ENCODE peak calls at places on chromosome 17, in five cellular contexts. One of them, this sample, is unnamed.

GRCh38 chr17:2695243-2695960 is 16.2 kb downstream of the CLUH start:
- DNase-seq in spleen: peak; percentile 59
- DNase-seq in OCI-LY7: no peak
- DNase-seq in mammary epithelial cell: no peak
- DNase-seq in fibroblast of villous mesenchyme: no peak
- DNase-seq in this sample: no peak

GRCh38 chr17:69331746-69332145 is 4.8 kb upstream of the ABCA5 start:
- DNase-seq in spleen: no peak
- DNase-seq in OCI-LY7: no peak
- DNase-seq in mammary epithelial cell: no peak
- DNase-seq in fibroblast of villous mesenchyme: no peak
- DNase-seq in this sample: no peak

GRCh38 chr17:16935241-16935663 is 36.7 kb downstream of the TNFRSF13B start:
- DNase-seq in spleen: no peak
- DNase-seq in OCI-LY7: no peak
- DNase-seq in mammary epithelial cell: no peak
- DNase-seq in fibroblast of villous mesenchyme: no peak
- DNase-seq in this sample: no peak

GRCh38 chr17:30921544-30922196 is at the start of gene ADAP2:
- DNase-seq in spleen: peak; percentile 91
- DNase-seq in OCI-LY7: peak; percentile 27
- DNase-seq in mammary epithelial cell: peak; percentile 23
- DNase-seq in fibroblast of villous mesenchyme: no peak
- DNase-seq in this sample: no peak

GRCh38 chr17:65191805-65192740 is 54.9 kb downstream of the RGS9 start:
- DNase-seq in spleen: no peak
- DNase-seq in OCI-LY7: no peak
- DNase-seq in mammary epithelial cell: peak; percentile 67
- DNase-seq in fibroblast of villous mesenchyme: peak; percentile 73
- DNase-seq in this sample: peak; percentile 70

GRCh38 chr17:4256952-4257351 is 6.8 kb downstream of the ANKFY1 start:
- DNase-seq in spleen: no peak
- DNase-seq in OCI-LY7: no peak
- DNase-seq in mammary epithelial cell: peak; percentile 66
- DNase-seq in fibroblast of villous mesenchyme: no peak
- DNase-seq in this sample: peak; percentile 20

GRCh38 chr17:142102-142661 is 4.8 kb downstream of the SCGB1C2 start:
- DNase-seq in spleen: peak; percentile 61
- DNase-seq in OCI-LY7: peak; percentile 62
- DNase-seq in mammary epithelial cell: peak; percentile 11
- DNase-seq in fibroblast of villous mesenchyme: no peak
- DNase-seq in this sample: peak; percentile 16

GRCh38 chr17:35708149-35708548 is 23.3 kb upstream of the RASL10B start:
- DNase-seq in spleen: no peak
- DNase-seq in OCI-LY7: no peak
- DNase-seq in mammary epithelial cell: no peak
- DNase-seq in fibroblast of villous mesenchyme: no peak
- DNase-seq in this sample: no peak

GRCh38 chr17:1372618-1373017 is 27.4 kb downstream of the YWHAE start:
- DNase-seq in spleen: no peak
- DNase-seq in OCI-LY7: no peak
- DNase-seq in mammary epithelial cell: no peak
- DNase-seq in fibroblast of villous mesenchyme: no peak
- DNase-seq in this sample: no peak

GRCh38 chr17:2796164-2797140 is at the start of gene RAP1GAP2:
- DNase-seq in spleen: peak; percentile 95
- DNase-seq in OCI-LY7: no peak
- DNase-seq in mammary epithelial cell: no peak
- DNase-seq in fibroblast of villous mesenchyme: no peak
- DNase-seq in this sample: no peak

GRCh38 chr17:57892146-57892819 is 42.4 kb upstream of the MRPS23 start:
- DNase-seq in spleen: peak; percentile 95
- DNase-seq in OCI-LY7: peak; percentile 72
- DNase-seq in mammary epithelial cell: no peak
- DNase-seq in fibroblast of villous mesenchyme: peak; percentile 90
- DNase-seq in this sample: peak; percentile 91

GRCh38 chr17:63232565-63233310 is 213.4 kb downstream of the CYB561 start:
- DNase-seq in spleen: peak; percentile 54
- DNase-seq in OCI-LY7: peak; percentile 4
- DNase-seq in mammary epithelial cell: no peak
- DNase-seq in fibroblast of villous mesenchyme: no peak
- DNase-seq in this sample: no peak
- TF ChIP-seq CTCF in spleen: no peak
- TF ChIP-seq CTCF in OCI-LY7: peak; percentile 43
- TF ChIP-seq CTCF in mammary epithelial cell: no peak
- TF ChIP-seq CTCF in fibroblast of villous mesenchyme: no peak
- TF ChIP-seq CTCF in this sample: no peak

GRCh38 chr17:74960739-74961342 is 11.7 kb downstream of the HID1 start:
- DNase-seq in spleen: no peak
- DNase-seq in OCI-LY7: peak; percentile 90
- DNase-seq in mammary epithelial cell: peak; percentile 32
- DNase-seq in fibroblast of villous mesenchyme: no peak
- DNase-seq in this sample: peak; percentile 81
- TF ChIP-seq CTCF in spleen: no peak
- TF ChIP-seq CTCF in OCI-LY7: peak; percentile 97
- TF ChIP-seq CTCF in mammary epithelial cell: peak; percentile 11
- TF ChIP-seq CTCF in fibroblast of villous mesenchyme: peak; percentile 36
- TF ChIP-seq CTCF in this sample: peak; percentile 62

DNA sequence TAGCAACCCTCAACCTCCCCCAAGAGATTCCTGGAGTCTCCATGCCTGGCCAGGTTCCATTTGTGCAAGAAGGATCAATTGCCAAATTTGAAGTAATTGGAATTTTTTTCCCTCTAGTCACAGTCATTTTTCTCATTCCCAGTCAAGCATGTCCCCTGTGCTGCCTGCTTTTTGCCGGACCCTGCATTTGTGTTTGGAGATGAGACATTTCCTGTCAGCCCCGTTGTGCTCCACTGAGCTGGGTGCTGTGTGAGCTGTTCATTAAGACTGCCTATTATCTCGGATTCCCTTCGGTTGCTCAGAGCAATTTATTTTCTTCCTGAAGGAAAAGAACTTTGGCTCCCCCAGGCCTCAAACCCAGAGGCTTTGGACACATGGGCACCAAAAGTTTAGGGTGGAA is 201.0 kb upstream of the NLRP1 start:
- DNase-seq in spleen: no peak
- DNase-seq in OCI-LY7: peak; percentile 65
- DNase-seq in mammary epithelial cell: peak; percentile 28
- DNase-seq in fibroblast of villous mesenchyme: no peak
- DNase-seq in this sample: peak; percentile 30
- TF ChIP-seq CTCF in spleen: no peak
- TF ChIP-seq CTCF in OCI-LY7: no peak
- TF ChIP-seq CTCF in mammary epithelial cell: no peak
- TF ChIP-seq CTCF in fibroblast of villous mesenchyme: no peak
- TF ChIP-seq CTCF in this sample: no peak

GRCh38 chr17:51434434-51435170 is 174.3 kb downstream of the UTP18 start:
- DNase-seq in spleen: no peak
- DNase-seq in OCI-LY7: no peak
- DNase-seq in mammary epithelial cell: peak; percentile 72
- DNase-seq in fibroblast of villous mesenchyme: no peak
- DNase-seq in this sample: peak; percentile 51

GRCh38 chr17:51430581-51430980 is 170.2 kb downstream of the UTP18 start:
- DNase-seq in spleen: no peak
- DNase-seq in OCI-LY7: no peak
- DNase-seq in mammary epithelial cell: no peak
- DNase-seq in fibroblast of villous mesenchyme: no peak
- DNase-seq in this sample: no peak

GRCh38 chr17:51439395-51440229 is 179.3 kb downstream of the UTP18 start:
- DNase-seq in spleen: no peak
- DNase-seq in OCI-LY7: no peak
- DNase-seq in mammary epithelial cell: peak; percentile 24
- DNase-seq in fibroblast of villous mesenchyme: no peak
- DNase-seq in this sample: peak; percentile 36

GRCh38 chr17:51435171-51435552 is 174.8 kb downstream of the UTP18 start:
- DNase-seq in spleen: no peak
- DNase-seq in OCI-LY7: no peak
- DNase-seq in mammary epithelial cell: no peak
- DNase-seq in fibroblast of villous mesenchyme: no peak
- DNase-seq in this sample: no peak

DNA sequence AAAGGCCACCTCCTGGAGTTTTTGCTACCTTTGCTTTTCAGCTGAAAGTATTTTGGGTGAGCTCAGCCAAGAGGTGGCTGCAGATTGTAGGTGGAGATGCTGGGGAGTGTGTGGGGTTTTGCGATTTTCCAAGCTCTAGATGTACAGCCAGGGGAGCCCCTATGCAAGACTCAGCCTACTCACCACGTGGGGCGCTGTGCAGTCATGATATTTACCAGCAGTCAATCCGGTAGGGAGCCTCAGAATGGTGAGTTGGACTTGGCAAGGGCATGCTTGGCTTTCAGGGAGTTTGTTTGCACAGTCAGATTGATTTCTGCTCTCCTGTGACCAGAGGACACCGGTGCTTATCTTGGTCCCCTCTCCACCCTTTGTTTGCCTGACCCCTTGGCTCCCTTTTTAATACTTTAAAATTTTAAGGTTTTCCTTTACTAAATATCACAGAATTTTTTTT is 175.3 kb downstream of the UTP18 start:
- DNase-seq in spleen: no peak
- DNase-seq in OCI-LY7: peak; percentile 47
- DNase-seq in mammary epithelial cell: no peak
- DNase-seq in fibroblast of villous mesenchyme: no peak
- DNase-seq in this sample: peak; percentile 69
- TF ChIP-seq CTCF in spleen: no peak
- TF ChIP-seq CTCF in OCI-LY7: peak; percentile 79
- TF ChIP-seq CTCF in mammary epithelial cell: peak; percentile 38
- TF ChIP-seq CTCF in fibroblast of villous mesenchyme: no peak
- TF ChIP-seq CTCF in this sample: peak; percentile 24

DNA sequence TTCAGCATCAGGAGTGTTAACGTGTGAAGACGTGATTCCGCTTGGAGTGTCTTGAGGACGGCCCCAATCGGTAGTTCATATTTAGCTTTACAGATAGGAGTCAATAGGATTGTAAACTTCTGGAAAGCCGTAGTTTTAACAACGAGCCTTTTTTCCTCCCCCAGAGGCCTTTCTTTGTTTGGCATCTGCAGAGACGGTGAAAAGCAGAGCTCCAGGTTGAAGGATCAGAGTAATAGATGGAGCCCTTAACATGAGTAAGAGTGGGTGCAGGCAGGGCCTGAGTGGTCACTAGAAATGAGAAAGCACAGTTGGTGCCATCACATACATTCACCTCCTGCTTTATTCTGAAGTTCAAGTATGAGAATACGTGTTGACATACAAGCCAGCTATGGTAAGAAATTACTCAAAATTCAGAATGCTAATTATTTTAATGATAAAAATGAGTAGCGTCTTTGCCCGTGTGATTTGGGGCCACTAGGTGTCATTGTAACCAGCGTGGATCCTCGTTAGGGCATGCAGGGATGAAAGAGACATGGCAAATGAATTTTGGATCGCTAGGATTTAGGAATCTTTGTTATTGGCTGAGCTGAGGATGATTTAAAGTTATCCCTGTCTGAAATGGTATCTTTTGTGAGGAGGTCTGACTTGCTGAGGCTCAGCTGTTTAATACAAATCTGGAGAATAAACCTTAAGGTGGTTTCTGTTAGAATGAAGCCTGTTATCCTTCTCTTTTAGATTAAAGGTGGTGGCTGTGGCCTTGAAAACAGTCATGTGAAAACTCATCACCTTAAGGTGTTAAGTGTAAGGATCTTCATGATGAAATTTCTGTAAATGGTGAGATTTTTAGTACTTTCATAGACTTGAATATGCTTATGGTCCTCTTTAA is 18.6 kb downstream of the PRCD start:
- DNase-seq in spleen: no peak
- DNase-seq in OCI-LY7: peak; percentile 57
- DNase-seq in mammary epithelial cell: no peak
- DNase-seq in fibroblast of villous mesenchyme: peak; percentile 44
- DNase-seq in this sample: no peak
- TF ChIP-seq CTCF in spleen: peak; percentile 28
- TF ChIP-seq CTCF in OCI-LY7: peak; percentile 97
- TF ChIP-seq CTCF in mammary epithelial cell: peak; percentile 36
- TF ChIP-seq CTCF in fibroblast of villous mesenchyme: peak; percentile 50
- TF ChIP-seq CTCF in this sample: peak; percentile 43

GRCh38 chr17:51638909-51639308 is 378.6 kb downstream of the UTP18 start:
- DNase-seq in spleen: no peak
- DNase-seq in OCI-LY7: no peak
- DNase-seq in mammary epithelial cell: no peak
- DNase-seq in fibroblast of villous mesenchyme: no peak
- DNase-seq in this sample: no peak
- TF ChIP-seq CTCF in spleen: no peak
- TF ChIP-seq CTCF in OCI-LY7: no peak
- TF ChIP-seq CTCF in mammary epithelial cell: no peak
- TF ChIP-seq CTCF in fibroblast of villous mesenchyme: no peak
- TF ChIP-seq CTCF in this sample: no peak

DNA sequence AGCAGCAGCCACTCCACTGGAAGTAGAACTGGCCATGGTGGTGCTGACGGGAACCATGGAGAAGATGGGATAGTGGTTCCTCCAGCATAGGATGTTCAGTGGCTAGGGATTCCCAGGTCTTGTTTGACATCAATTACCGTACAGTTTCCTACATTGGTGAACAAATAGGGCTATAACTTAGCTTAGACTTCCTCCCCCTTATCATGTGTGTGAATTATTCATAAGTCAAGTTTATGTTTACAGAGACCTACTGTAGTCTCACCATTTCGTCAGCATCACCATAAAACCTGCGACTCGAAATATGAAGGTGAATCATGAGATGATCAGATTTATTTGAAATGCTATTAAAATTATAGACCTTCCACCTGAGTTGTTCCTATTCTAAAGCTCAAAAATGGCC is 1.2 kb downstream of the KRTAP2-3 start:
- DNase-seq in spleen: no peak
- DNase-seq in OCI-LY7: no peak
- DNase-seq in mammary epithelial cell: no peak
- DNase-seq in fibroblast of villous mesenchyme: peak; percentile 19
- DNase-seq in this sample: no peak
- TF ChIP-seq CTCF in spleen: no peak
- TF ChIP-seq CTCF in OCI-LY7: no peak
- TF ChIP-seq CTCF in mammary epithelial cell: no peak
- TF ChIP-seq CTCF in fibroblast of villous mesenchyme: no peak
- TF ChIP-seq CTCF in this sample: no peak

GRCh38 chr17:82786427-82786826 is 34.6 kb downstream of the TBCD start:
- DNase-seq in spleen: no peak
- DNase-seq in OCI-LY7: peak; percentile 48
- DNase-seq in mammary epithelial cell: peak; percentile 36
- DNase-seq in fibroblast of villous mesenchyme: no peak
- DNase-seq in this sample: peak; percentile 71
- TF ChIP-seq CTCF in spleen: no peak
- TF ChIP-seq CTCF in OCI-LY7: peak; percentile 61
- TF ChIP-seq CTCF in mammary epithelial cell: no peak
- TF ChIP-seq CTCF in fibroblast of villous mesenchyme: no peak
- TF ChIP-seq CTCF in this sample: no peak

GRCh38 chr17:81295678-81296381 is 723 bp upstream of the SLC38A10 start:
- DNase-seq in spleen: no peak
- DNase-seq in OCI-LY7: peak; percentile 89
- DNase-seq in mammary epithelial cell: peak; percentile 82
- DNase-seq in fibroblast of villous mesenchyme: peak; percentile 46
- DNase-seq in this sample: peak; percentile 80
- TF ChIP-seq CTCF in spleen: no peak
- TF ChIP-seq CTCF in OCI-LY7: peak; percentile 70
- TF ChIP-seq CTCF in mammary epithelial cell: peak; percentile 50
- TF ChIP-seq CTCF in fibroblast of villous mesenchyme: peak; percentile 43
- TF ChIP-seq CTCF in this sample: no peak

This sample was measured in MCF 10A.